ENCODE peak calls at places on chromosomes 13 and 19, in six cellular contexts. One of them, this sample, is unnamed.

GRCh38 chr19:51027126-51027806 is 850 bp upstream of the KLK11 start:
- DNase-seq in aorta: peak; percentile 54
- DNase-seq in small intestine: no peak
- DNase-seq in tibial nerve: no peak
- DNase-seq in IMR-90: no peak
- DNase-seq in naive thymus-derived CD4-positive, alpha-beta T cell: no peak
- DNase-seq in this sample: no peak

GRCh38 chr19:5131866-5132561 is 163.1 kb downstream of the KDM4B start:
- DNase-seq in aorta: no peak
- DNase-seq in small intestine: no peak
- DNase-seq in tibial nerve: no peak
- DNase-seq in IMR-90: no peak
- DNase-seq in naive thymus-derived CD4-positive, alpha-beta T cell: peak; percentile 29
- DNase-seq in this sample: no peak

GRCh38 chr13:67619346-67619745 is 389.2 kb upstream of the PCDH9 start:
- DNase-seq in aorta: no peak
- DNase-seq in small intestine: no peak
- DNase-seq in tibial nerve: no peak
- DNase-seq in IMR-90: peak; percentile 59
- DNase-seq in naive thymus-derived CD4-positive, alpha-beta T cell: no peak
- DNase-seq in this sample: no peak

GRCh38 chr19:18167975-18168645 is 5.5 kb upstream of the IFI30 start:
- DNase-seq in aorta: no peak
- DNase-seq in small intestine: no peak
- DNase-seq in tibial nerve: no peak
- DNase-seq in IMR-90: peak; percentile 16
- DNase-seq in naive thymus-derived CD4-positive, alpha-beta T cell: peak; percentile 55
- DNase-seq in this sample: peak; percentile 35

GRCh38 chr13:33728271-33729037 is 89.5 kb upstream of the RFC3 start:
- DNase-seq in aorta: no peak
- DNase-seq in small intestine: peak; percentile 31
- DNase-seq in tibial nerve: peak; percentile 59
- DNase-seq in IMR-90: no peak
- DNase-seq in naive thymus-derived CD4-positive, alpha-beta T cell: no peak
- DNase-seq in this sample: peak; percentile 61

GRCh38 chr19:43820098-43820860 is 6.8 kb upstream of the ZNF283 start:
- DNase-seq in aorta: peak; percentile 79
- DNase-seq in small intestine: peak; percentile 21
- DNase-seq in tibial nerve: no peak
- DNase-seq in IMR-90: peak; percentile 42
- DNase-seq in naive thymus-derived CD4-positive, alpha-beta T cell: peak; percentile 16
- DNase-seq in this sample: peak; percentile 54

GRCh38 chr13:48236528-48237353 is 3.7 kb downstream of the ITM2B start:
- DNase-seq in aorta: no peak
- DNase-seq in small intestine: no peak
- DNase-seq in tibial nerve: no peak
- DNase-seq in IMR-90: no peak
- DNase-seq in naive thymus-derived CD4-positive, alpha-beta T cell: no peak
- DNase-seq in this sample: no peak

GRCh38 chr19:18231775-18232174 is 5.5 kb upstream of the PDE4C start:
- DNase-seq in aorta: no peak
- DNase-seq in small intestine: no peak
- DNase-seq in tibial nerve: no peak
- DNase-seq in IMR-90: no peak
- DNase-seq in naive thymus-derived CD4-positive, alpha-beta T cell: no peak
- DNase-seq in this sample: no peak

GRCh38 chr19:32224371-32225244 is 120.8 kb upstream of the ZNF507 start:
- DNase-seq in aorta: peak; percentile 87
- DNase-seq in small intestine: peak; percentile 39
- DNase-seq in tibial nerve: peak; percentile 34
- DNase-seq in IMR-90: peak; percentile 15
- DNase-seq in naive thymus-derived CD4-positive, alpha-beta T cell: peak; percentile 34
- DNase-seq in this sample: peak; percentile 59

GRCh38 chr13:73056054-73056962 is 2.5 kb upstream of the KLF5 start:
- DNase-seq in aorta: no peak
- DNase-seq in small intestine: peak; percentile 69
- DNase-seq in tibial nerve: no peak
- DNase-seq in IMR-90: peak; percentile 84
- DNase-seq in naive thymus-derived CD4-positive, alpha-beta T cell: no peak
- DNase-seq in this sample: no peak

GRCh38 chr13:72198967-72199601 is 332.1 kb upstream of the DACH1 start:
- DNase-seq in aorta: no peak
- DNase-seq in small intestine: no peak
- DNase-seq in tibial nerve: no peak
- DNase-seq in IMR-90: no peak
- DNase-seq in naive thymus-derived CD4-positive, alpha-beta T cell: no peak
- DNase-seq in this sample: no peak

GRCh38 chr19:45446295-45446694 is 21.5 kb upstream of the FOSB start:
- DNase-seq in aorta: no peak
- DNase-seq in small intestine: peak; percentile 41
- DNase-seq in tibial nerve: no peak
- DNase-seq in IMR-90: peak; percentile 52
- DNase-seq in naive thymus-derived CD4-positive, alpha-beta T cell: no peak
- DNase-seq in this sample: no peak

GRCh38 chr13:26946675-26947342 is 186.2 kb upstream of the GPR12 start:
- DNase-seq in aorta: no peak
- DNase-seq in small intestine: peak; percentile 78
- DNase-seq in tibial nerve: no peak
- DNase-seq in IMR-90: peak; percentile 73
- DNase-seq in naive thymus-derived CD4-positive, alpha-beta T cell: no peak
- DNase-seq in this sample: no peak

GRCh38 chr13:33229446-33230177 is 55.9 kb downstream of the STARD13 start:
- DNase-seq in aorta: no peak
- DNase-seq in small intestine: no peak
- DNase-seq in tibial nerve: peak; percentile 33
- DNase-seq in IMR-90: no peak
- DNase-seq in naive thymus-derived CD4-positive, alpha-beta T cell: no peak
- DNase-seq in this sample: no peak

GRCh38 chr19:4258181-4258580 is 11.3 kb downstream of the YJU2 start:
- DNase-seq in aorta: no peak
- DNase-seq in small intestine: no peak
- DNase-seq in tibial nerve: no peak
- DNase-seq in IMR-90: no peak
- DNase-seq in naive thymus-derived CD4-positive, alpha-beta T cell: no peak
- DNase-seq in this sample: no peak

GRCh38 chr13:98919566-98919965 is 58.3 kb downstream of the DOCK9 start:
- DNase-seq in aorta: no peak
- DNase-seq in small intestine: no peak
- DNase-seq in tibial nerve: no peak
- DNase-seq in IMR-90: no peak
- DNase-seq in naive thymus-derived CD4-positive, alpha-beta T cell: no peak
- DNase-seq in this sample: no peak

GRCh38 chr13:81395368-81395767 is 1054.4 kb upstream of the SPRY2 start:
- DNase-seq in aorta: peak; percentile 68
- DNase-seq in small intestine: peak; percentile 49
- DNase-seq in tibial nerve: no peak
- DNase-seq in IMR-90: no peak
- DNase-seq in naive thymus-derived CD4-positive, alpha-beta T cell: no peak
- DNase-seq in this sample: no peak

GRCh38 chr13:99067160-99067985 is 89.5 kb upstream of the DOCK9 start:
- DNase-seq in aorta: no peak
- DNase-seq in small intestine: no peak
- DNase-seq in tibial nerve: no peak
- DNase-seq in IMR-90: peak; percentile 85
- DNase-seq in naive thymus-derived CD4-positive, alpha-beta T cell: no peak
- DNase-seq in this sample: no peak

GRCh38 chr13:34347784-34348573 is 530.0 kb downstream of the RFC3 start:
- DNase-seq in aorta: no peak
- DNase-seq in small intestine: peak; percentile 15
- DNase-seq in tibial nerve: no peak
- DNase-seq in IMR-90: no peak
- DNase-seq in naive thymus-derived CD4-positive, alpha-beta T cell: no peak
- DNase-seq in this sample: no peak

GRCh38 chr19:48551437-48552302 is at the start of gene SULT2B1:
- DNase-seq in aorta: no peak
- DNase-seq in small intestine: peak; percentile 96
- DNase-seq in tibial nerve: no peak
- DNase-seq in IMR-90: no peak
- DNase-seq in naive thymus-derived CD4-positive, alpha-beta T cell: no peak
- DNase-seq in this sample: no peak

GRCh38 chr13:73200432-73200831 is 141.6 kb downstream of the KLF5 start:
- DNase-seq in aorta: no peak
- DNase-seq in small intestine: no peak
- DNase-seq in tibial nerve: no peak
- DNase-seq in IMR-90: peak; percentile 49
- DNase-seq in naive thymus-derived CD4-positive, alpha-beta T cell: no peak
- DNase-seq in this sample: no peak

GRCh38 chr19:18091217-18091608 is 4.5 kb upstream of the IL12RB1 start:
- DNase-seq in aorta: no peak
- DNase-seq in small intestine: peak; percentile 68
- DNase-seq in tibial nerve: no peak
- DNase-seq in IMR-90: no peak
- DNase-seq in naive thymus-derived CD4-positive, alpha-beta T cell: peak; percentile 79
- DNase-seq in this sample: peak; percentile 52

GRCh38 chr19:11138659-11139526 is 16.7 kb downstream of the SPC24 start:
- DNase-seq in aorta: peak; percentile 91
- DNase-seq in small intestine: no peak
- DNase-seq in tibial nerve: peak; percentile 60
- DNase-seq in IMR-90: peak; percentile 77
- DNase-seq in naive thymus-derived CD4-positive, alpha-beta T cell: no peak
- DNase-seq in this sample: peak; percentile 85

GRCh38 chr13:109154546-109154945 is 525.1 kb downstream of the MYO16 start:
- DNase-seq in aorta: no peak
- DNase-seq in small intestine: no peak
- DNase-seq in tibial nerve: no peak
- DNase-seq in IMR-90: no peak
- DNase-seq in naive thymus-derived CD4-positive, alpha-beta T cell: no peak
- DNase-seq in this sample: no peak

GRCh38 chr13:109155301-109155761 is 525.9 kb downstream of the MYO16 start:
- DNase-seq in aorta: no peak
- DNase-seq in small intestine: no peak
- DNase-seq in tibial nerve: no peak
- DNase-seq in IMR-90: peak; percentile 50
- DNase-seq in naive thymus-derived CD4-positive, alpha-beta T cell: no peak
- DNase-seq in this sample: no peak

GRCh38 chr13:109152311-109152820 is 523.0 kb downstream of the MYO16 start:
- DNase-seq in aorta: no peak
- DNase-seq in small intestine: no peak
- DNase-seq in tibial nerve: no peak
- DNase-seq in IMR-90: no peak
- DNase-seq in naive thymus-derived CD4-positive, alpha-beta T cell: no peak
- DNase-seq in this sample: no peak

GRCh38 chr13:109152941-109153340 is 523.5 kb downstream of the MYO16 start:
- DNase-seq in aorta: no peak
- DNase-seq in small intestine: no peak
- DNase-seq in tibial nerve: no peak
- DNase-seq in IMR-90: no peak
- DNase-seq in naive thymus-derived CD4-positive, alpha-beta T cell: no peak
- DNase-seq in this sample: no peak

DNA sequence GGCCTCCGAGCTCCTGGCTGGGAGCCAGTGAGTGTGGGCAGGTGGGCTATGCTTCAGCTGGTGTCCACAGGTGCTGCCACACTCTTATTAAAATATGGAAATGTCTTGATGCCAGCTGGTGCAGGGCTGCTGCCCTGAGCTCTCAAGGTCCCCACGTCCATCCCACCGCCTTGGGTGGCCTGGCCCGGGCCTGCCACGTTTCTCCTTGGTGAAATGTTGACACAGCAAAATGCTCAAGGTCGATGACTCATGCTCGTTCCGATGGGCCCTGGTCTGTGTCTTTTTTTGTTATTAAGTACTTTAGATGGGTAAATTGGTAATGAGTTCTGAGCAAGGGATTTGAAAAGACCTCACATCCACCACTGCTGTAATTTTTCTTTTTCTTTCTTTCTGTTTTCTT is 524.7 kb downstream of the MYO16 start:
- DNase-seq in aorta: no peak
- DNase-seq in small intestine: no peak
- DNase-seq in tibial nerve: no peak
- DNase-seq in IMR-90: no peak
- DNase-seq in naive thymus-derived CD4-positive, alpha-beta T cell: no peak
- DNase-seq in this sample: no peak
- H3K4me1 ChIP-seq in aorta: peaks cover 3% of the 10 kb centered on the region
- H3K4me1 ChIP-seq in small intestine: no peaks in the 10 kb centered on the region
- H3K4me1 ChIP-seq in tibial nerve: peaks cover 24% of the 10 kb centered on the region
- H3K4me1 ChIP-seq in IMR-90: peaks cover 25% of the 10 kb centered on the region
- H3K4me1 ChIP-seq in naive thymus-derived CD4-positive, alpha-beta T cell: no peaks in the 10 kb centered on the region
- H3K4me1 ChIP-seq in this sample: peaks cover 18% of the 10 kb centered on the region

GRCh38 chr13:112734696-112735547 is 45.1 kb downstream of the ATP11A start:
- DNase-seq in aorta: peak; percentile 51
- DNase-seq in small intestine: no peak
- DNase-seq in tibial nerve: no peak
- DNase-seq in IMR-90: peak; percentile 18
- DNase-seq in naive thymus-derived CD4-positive, alpha-beta T cell: no peak
- DNase-seq in this sample: no peak

GRCh38 chr13:112731667-112732616 is 42.1 kb downstream of the ATP11A start:
- DNase-seq in aorta: no peak
- DNase-seq in small intestine: no peak
- DNase-seq in tibial nerve: no peak
- DNase-seq in IMR-90: no peak
- DNase-seq in naive thymus-derived CD4-positive, alpha-beta T cell: no peak
- DNase-seq in this sample: no peak

GRCh38 chr13:112732679-112733078 is 42.8 kb downstream of the ATP11A start:
- DNase-seq in aorta: no peak
- DNase-seq in small intestine: no peak
- DNase-seq in tibial nerve: no peak
- DNase-seq in IMR-90: no peak
- DNase-seq in naive thymus-derived CD4-positive, alpha-beta T cell: no peak
- DNase-seq in this sample: no peak

GRCh38 chr13:112733661-112734379 is 44.0 kb downstream of the ATP11A start:
- DNase-seq in aorta: no peak
- DNase-seq in small intestine: no peak
- DNase-seq in tibial nerve: no peak
- DNase-seq in IMR-90: no peak
- DNase-seq in naive thymus-derived CD4-positive, alpha-beta T cell: no peak
- DNase-seq in this sample: no peak

DNA sequence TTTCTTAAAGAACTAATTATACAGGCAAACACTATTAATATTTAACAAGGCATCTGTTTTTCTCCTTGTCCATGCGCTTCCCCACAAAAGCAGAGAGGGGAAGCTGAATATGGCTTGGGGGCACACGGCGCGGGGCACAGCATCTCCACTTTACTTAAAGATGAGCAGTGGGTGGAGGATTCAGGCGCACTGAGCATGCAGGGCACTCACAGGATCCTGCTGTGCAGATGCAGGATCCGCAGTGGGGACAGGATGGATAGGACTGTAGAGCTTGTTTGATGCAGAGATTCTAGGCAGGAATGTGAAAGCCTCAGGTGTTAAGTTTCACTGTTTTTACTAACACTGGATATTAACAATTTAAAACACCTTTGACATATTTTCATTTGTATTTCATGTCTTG is 43.3 kb downstream of the ATP11A start:
- DNase-seq in aorta: no peak
- DNase-seq in small intestine: no peak
- DNase-seq in tibial nerve: no peak
- DNase-seq in IMR-90: no peak
- DNase-seq in naive thymus-derived CD4-positive, alpha-beta T cell: no peak
- DNase-seq in this sample: no peak
- H3K4me1 ChIP-seq in aorta: no peaks in the 10 kb centered on the region
- H3K4me1 ChIP-seq in small intestine: no peaks in the 10 kb centered on the region
- H3K4me1 ChIP-seq in tibial nerve: no peaks in the 10 kb centered on the region
- H3K4me1 ChIP-seq in IMR-90: peaks cover 3% of the 10 kb centered on the region
- H3K4me1 ChIP-seq in naive thymus-derived CD4-positive, alpha-beta T cell: no peaks in the 10 kb centered on the region
- H3K4me1 ChIP-seq in this sample: peaks cover 79% of the 10 kb centered on the region

GRCh38 chr19:35085947-35086346 is 29.7 kb upstream of the FXYD3 start:
- DNase-seq in aorta: no peak
- DNase-seq in small intestine: no peak
- DNase-seq in tibial nerve: no peak
- DNase-seq in IMR-90: no peak
- DNase-seq in naive thymus-derived CD4-positive, alpha-beta T cell: no peak
- DNase-seq in this sample: no peak
- H3K4me1 ChIP-seq in aorta: no peaks in the 10 kb centered on the region
- H3K4me1 ChIP-seq in small intestine: no peaks in the 10 kb centered on the region
- H3K4me1 ChIP-seq in tibial nerve: peaks cover 16% of the 10 kb centered on the region
- H3K4me1 ChIP-seq in IMR-90: peaks cover 3% of the 10 kb centered on the region
- H3K4me1 ChIP-seq in naive thymus-derived CD4-positive, alpha-beta T cell: peaks cover 7% of the 10 kb centered on the region
- H3K4me1 ChIP-seq in this sample: peaks cover 8% of the 10 kb centered on the region

GRCh38 chr19:12667903-12668302 is 1.3 kb downstream of the WDR83 start:
- DNase-seq in aorta: no peak
- DNase-seq in small intestine: no peak
- DNase-seq in tibial nerve: no peak
- DNase-seq in IMR-90: no peak
- DNase-seq in naive thymus-derived CD4-positive, alpha-beta T cell: no peak
- DNase-seq in this sample: no peak
- H3K4me1 ChIP-seq in aorta: no peaks in the 10 kb centered on the region
- H3K4me1 ChIP-seq in small intestine: peaks cover 12% of the 10 kb centered on the region
- H3K4me1 ChIP-seq in tibial nerve: peaks cover 58% of the 10 kb centered on the region
- H3K4me1 ChIP-seq in IMR-90: peaks cover 15% of the 10 kb centered on the region
- H3K4me1 ChIP-seq in naive thymus-derived CD4-positive, alpha-beta T cell: peaks cover 38% of the 10 kb centered on the region
- H3K4me1 ChIP-seq in this sample: peaks cover 52% of the 10 kb centered on the region

This sample was measured in left ventricle myocardium inferior.